ENCODE peak calls at places on chromosomes 3 and 15, in four cellular contexts. G, O, H and Q are unnamed samples.

GRCh38 chr3:74883690-74884089 is 269.2 kb upstream of the CNTN3 start:
- DNase-seq in G (no peak), H (no peak), O (no peak), Q (no peak)

GRCh38 chr3:132983143-132983770 is 54.9 kb upstream of the TMEM108 start:
- DNase-seq in O (no peak), G (no peak), H (no peak), Q (no peak)

GRCh38 chr15:38975282-38975990 is 410.8 kb upstream of the RASGRP1 start:
- DNase-seq in H (no peak), G (no peak), O (no peak), Q (no peak)

GRCh38 chr3:119289371-119289770 is 4.8 kb upstream of the ARHGAP31 start:
- DNase-seq in G (no peak), H (no peak), O (no peak), Q (no peak)

GRCh38 chr3:24111711-24112110 is 166.6 kb downstream of the NR1D2 start:
- DNase-seq in G (no peak), H (no peak), O (no peak), Q (no peak)

GRCh38 chr3:171172070-171172469 is 145.6 kb upstream of the SLC2A2 start:
- DNase-seq in O (no peak), G (no peak), H (no peak), Q (no peak)

GRCh38 chr3:122880173-122880572 is 85.3 kb downstream of the SLC49A4 start:
- DNase-seq in H (no peak), O (no peak), G (no peak), Q (no peak)

GRCh38 chr15:101044625-101045235 is 125.6 kb downstream of the LRRK1 start:
- DNase-seq in O (no peak), G (no peak), H (no peak), Q (no peak)